ENCODE peak calls at places on chromosome 22, in four cellular contexts. One of them, this sample, is unnamed. For H3K4me1, the result is how much of the 10 kb centered on the place peaks cover.

GRCh38 chr22:35311551-35311999 is 11.9 kb downstream of the TOM1 start:
- DNase-seq in left ventricle myocardium inferior: no peak
- DNase-seq in adrenal gland: no peak
- DNase-seq in K562: no peak
- DNase-seq in this sample: no peak

GRCh38 chr22:26701323-26701722 is 43.9 kb downstream of the MIAT start:
- DNase-seq in left ventricle myocardium inferior: no peak
- DNase-seq in K562: no peak
- DNase-seq in adrenal gland: no peak
- DNase-seq in this sample: no peak

GRCh38 chr22:49955581-49956417 is 4.8 kb upstream of the PIM3 start:
- DNase-seq in adrenal gland: no peak
- DNase-seq in left ventricle myocardium inferior: peak
- DNase-seq in K562: no peak
- DNase-seq in this sample: no peak

GRCh38 chr22:37526376-37526775 is 7.2 kb upstream of the CARD10 start:
- DNase-seq in adrenal gland: peak
- DNase-seq in K562: no peak
- DNase-seq in left ventricle myocardium inferior: no peak
- DNase-seq in this sample: no peak

GRCh38 chr22:39318507-39319283 is 728 bp downstream of the RPL3 start:
- DNase-seq in K562: no peak
- DNase-seq in adrenal gland: peak
- DNase-seq in left ventricle myocardium inferior: no peak
- DNase-seq in this sample: no peak

GRCh38 chr22:35191412-35191811 is 65.9 kb upstream of the HMGXB4 start:
- DNase-seq in left ventricle myocardium inferior: no peak
- DNase-seq in K562: no peak
- DNase-seq in adrenal gland: no peak
- DNase-seq in this sample: no peak

GRCh38 chr22:36258750-36259619 is 6.1 kb downstream of the APOL1 start:
- DNase-seq in left ventricle myocardium inferior: peak
- DNase-seq in adrenal gland: no peak
- DNase-seq in K562: no peak
- DNase-seq in this sample: peak

GRCh38 chr22:36595968-36596367 is 67.0 kb upstream of the EIF3D start:
- DNase-seq in left ventricle myocardium inferior: no peak
- DNase-seq in K562: no peak
- DNase-seq in adrenal gland: no peak
- DNase-seq in this sample: no peak

GRCh38 chr22:36682835-36683234 is 20.7 kb downstream of the CACNG2 start:
- DNase-seq in left ventricle myocardium inferior: no peak
- DNase-seq in K562: no peak
- DNase-seq in adrenal gland: no peak
- DNase-seq in this sample: no peak

GRCh38 chr22:29344137-29344536 is 28.6 kb upstream of the RASL10A start:
- DNase-seq in K562: no peak
- DNase-seq in left ventricle myocardium inferior: peak
- DNase-seq in adrenal gland: peak
- DNase-seq in this sample: peak

GRCh38 chr22:27752771-27753170 is 48.8 kb downstream of the MN1 start:
- DNase-seq in adrenal gland: no peak
- DNase-seq in K562: no peak
- DNase-seq in left ventricle myocardium inferior: peak
- DNase-seq in this sample: peak

GRCh38 chr22:16960884-16961249 is 47.2 kb downstream of the GAB4 start:
- DNase-seq in adrenal gland: no peak
- DNase-seq in K562: no peak
- DNase-seq in left ventricle myocardium inferior: no peak
- DNase-seq in this sample: no peak

GRCh38 chr22:48177591-48177990 is 1415.1 kb downstream of the TBC1D22A start:
- DNase-seq in K562: no peak
- DNase-seq in left ventricle myocardium inferior: no peak
- DNase-seq in adrenal gland: no peak
- DNase-seq in this sample: no peak

GRCh38 chr22:25208743-25209505 is 9.3 kb downstream of the CRYBB3 start:
- DNase-seq in left ventricle myocardium inferior: no peak
- DNase-seq in K562: no peak
- DNase-seq in adrenal gland: no peak
- DNase-seq in this sample: no peak

GRCh38 chr22:35541254-35541748 is 670 bp downstream of the RASD2 start:
- DNase-seq in left ventricle myocardium inferior: no peak
- DNase-seq in adrenal gland: peak
- DNase-seq in K562: no peak
- DNase-seq in this sample: no peak

GRCh38 chr22:38706101-38706884 is 549 bp downstream of the GTPBP1 start:
- DNase-seq in left ventricle myocardium inferior: peak
- DNase-seq in adrenal gland: peak
- DNase-seq in K562: peak
- DNase-seq in this sample: peak

GRCh38 chr22:28637225-28637624 is 42.4 kb downstream of the TTC28 start:
- DNase-seq in adrenal gland: no peak
- DNase-seq in K562: no peak
- DNase-seq in left ventricle myocardium inferior: no peak
- DNase-seq in this sample: no peak

GRCh38 chr22:49295851-49296560 is 531.7 kb downstream of the BRD1 start:
- DNase-seq in left ventricle myocardium inferior: no peak
- DNase-seq in K562: no peak
- DNase-seq in adrenal gland: no peak
- DNase-seq in this sample: no peak

GRCh38 chr22:44525872-44526271 is 27.8 kb upstream of the RTL6 start:
- DNase-seq in left ventricle myocardium inferior: no peak
- DNase-seq in adrenal gland: no peak
- DNase-seq in K562: no peak
- DNase-seq in this sample: no peak

GRCh38 chr22:31876156-31877035 is 67.9 kb upstream of the YWHAH start:
- DNase-seq in adrenal gland: no peak
- DNase-seq in K562: no peak
- DNase-seq in left ventricle myocardium inferior: no peak
- DNase-seq in this sample: no peak

GRCh38 chr22:26527167-26527566 is 14.9 kb upstream of the TFIP11 start:
- DNase-seq in adrenal gland: no peak
- DNase-seq in K562: no peak
- DNase-seq in left ventricle myocardium inferior: no peak
- DNase-seq in this sample: no peak

GRCh38 chr22:49606562-49606961 is 221.1 kb downstream of the BRD1 start:
- DNase-seq in left ventricle myocardium inferior: no peak
- DNase-seq in K562: no peak
- DNase-seq in adrenal gland: no peak
- DNase-seq in this sample: no peak

GRCh38 chr22:49124588-49124987 is 703.1 kb downstream of the BRD1 start:
- DNase-seq in left ventricle myocardium inferior: no peak
- DNase-seq in K562: no peak
- DNase-seq in adrenal gland: no peak
- DNase-seq in this sample: no peak

GRCh38 chr22:36145881-36146280 is 14.7 kb downstream of the APOL3 start:
- DNase-seq in left ventricle myocardium inferior: no peak
- DNase-seq in K562: no peak
- DNase-seq in adrenal gland: peak
- DNase-seq in this sample: no peak

DNA sequence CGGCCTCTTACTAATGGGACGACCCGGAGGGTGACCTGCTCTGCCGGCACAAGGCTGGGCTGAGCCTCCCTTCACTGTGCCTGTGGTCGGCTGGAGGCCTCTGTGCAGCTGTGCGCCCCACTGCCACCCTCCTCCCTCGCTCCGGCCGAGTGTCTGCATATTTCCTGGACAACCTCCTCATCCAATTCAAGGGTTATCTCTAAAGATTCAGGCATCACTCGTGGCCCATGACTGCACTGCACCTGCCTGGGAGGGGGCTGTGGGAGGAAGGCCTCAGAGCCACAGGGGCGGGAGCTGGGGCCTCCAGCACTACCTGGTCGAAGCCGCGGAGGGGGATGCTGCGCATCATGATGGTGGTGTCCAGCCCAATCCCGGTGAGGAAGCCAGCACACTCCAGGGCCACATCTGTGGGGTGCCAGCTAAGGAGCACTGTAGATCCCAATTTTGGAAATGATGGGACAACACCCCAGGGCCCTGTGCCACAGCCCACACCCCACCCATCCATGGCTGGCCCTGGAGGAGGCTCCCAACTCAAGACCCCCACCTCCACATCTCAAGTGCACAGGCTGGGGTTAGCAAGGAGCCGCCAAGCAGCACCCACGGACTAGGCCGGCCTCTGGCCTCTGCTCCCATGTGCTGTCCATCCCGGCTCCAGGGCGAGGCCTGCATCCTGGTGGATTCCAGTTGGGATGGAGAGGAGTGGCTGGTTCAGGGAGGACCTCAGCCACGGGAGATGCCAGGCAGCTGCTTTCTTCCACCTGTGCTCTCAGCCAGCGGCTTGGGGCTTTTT is 43.2 kb upstream of the GNB1L start:
- DNase-seq in left ventricle myocardium inferior: no peak
- DNase-seq in K562: no peak
- DNase-seq in adrenal gland: no peak
- DNase-seq in this sample: no peak
- H3K4me1 ChIP-seq in left ventricle myocardium inferior: under half
- H3K4me1 ChIP-seq in K562: under half
- H3K4me1 ChIP-seq in adrenal gland: under half
- H3K4me1 ChIP-seq in this sample: under half

DNA sequence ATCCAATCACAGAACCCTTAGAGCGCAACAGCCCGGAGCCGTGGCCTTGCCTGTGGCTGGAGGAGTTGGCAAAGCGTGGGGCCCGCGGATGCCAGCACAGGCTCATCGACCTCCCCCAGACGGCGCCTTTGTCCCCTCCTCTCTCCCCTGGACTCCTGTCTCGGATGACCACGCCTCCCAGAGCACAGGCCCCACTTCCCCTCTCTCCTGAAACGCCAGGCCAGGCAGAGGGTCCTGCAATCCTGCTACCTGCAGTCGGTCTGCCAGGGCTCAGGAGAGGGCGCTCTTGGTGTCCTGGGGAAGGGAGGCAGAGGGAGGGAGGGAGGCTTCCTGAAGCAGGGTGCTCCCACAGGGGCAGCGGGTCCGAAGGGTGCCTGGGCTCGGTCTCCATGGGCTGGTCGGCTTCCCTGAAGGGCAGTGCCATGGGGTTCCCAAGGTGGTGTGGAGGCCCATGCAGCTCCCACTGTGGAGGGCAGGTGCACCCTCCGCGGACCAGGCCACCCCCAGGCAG is 16.6 kb upstream of the TTLL12 start:
- DNase-seq in adrenal gland: peak
- DNase-seq in left ventricle myocardium inferior: no peak
- DNase-seq in K562: no peak
- DNase-seq in this sample: no peak
- TF ChIP-seq CTCF in adrenal gland: no peak
- TF ChIP-seq CTCF in left ventricle myocardium inferior: no peak
- TF ChIP-seq CTCF in K562: no peak
- TF ChIP-seq CTCF in this sample: no peak

GRCh38 chr22:24147666-24148065 is 33.6 kb upstream of the SUSD2 start:
- DNase-seq in K562: no peak
- DNase-seq in adrenal gland: no peak
- DNase-seq in left ventricle myocardium inferior: no peak
- DNase-seq in this sample: no peak
- H3K27ac ChIP-seq in K562: no peak
- H3K27ac ChIP-seq in adrenal gland: peak
- H3K27ac ChIP-seq in left ventricle myocardium inferior: peak
- H3K27ac ChIP-seq in this sample: peak

DNA sequence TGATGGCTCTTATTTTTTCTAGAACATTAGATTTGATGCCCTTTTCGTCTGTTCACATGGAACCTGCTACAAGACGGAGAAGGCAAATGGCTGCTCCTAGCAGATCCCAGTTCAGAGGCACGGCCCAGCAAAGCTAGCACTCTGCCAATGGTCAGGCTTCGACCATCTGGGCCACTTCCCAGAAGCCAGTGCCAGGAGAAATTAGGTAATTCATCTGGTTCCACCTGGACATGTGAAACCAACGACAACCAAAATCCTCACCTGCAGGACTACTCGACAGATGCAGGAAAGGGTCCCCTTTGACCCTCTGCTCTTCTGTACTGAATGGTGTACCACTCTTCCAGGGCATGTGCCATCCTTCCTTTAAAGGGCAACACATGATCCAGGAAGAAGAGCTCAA is 25.4 kb downstream of the MICAL3 start:
- DNase-seq in adrenal gland: no peak
- DNase-seq in left ventricle myocardium inferior: no peak
- DNase-seq in K562: no peak
- DNase-seq in this sample: no peak
- H3K4me1 ChIP-seq in adrenal gland: under half
- H3K4me1 ChIP-seq in left ventricle myocardium inferior: under half
- H3K4me1 ChIP-seq in K562: under half
- H3K4me1 ChIP-seq in this sample: under half

GRCh38 chr22:42400811-42401547 is 31.2 kb downstream of the NFAM1 start:
- DNase-seq in left ventricle myocardium inferior: no peak
- DNase-seq in K562: no peak
- DNase-seq in adrenal gland: no peak
- DNase-seq in this sample: no peak

GRCh38 chr22:42399315-42400271 is 32.6 kb downstream of the NFAM1 start:
- DNase-seq in adrenal gland: peak
- DNase-seq in left ventricle myocardium inferior: peak
- DNase-seq in K562: peak
- DNase-seq in this sample: no peak

GRCh38 chr22:42401562-42402334 is 30.5 kb downstream of the NFAM1 start:
- DNase-seq in K562: no peak
- DNase-seq in left ventricle myocardium inferior: no peak
- DNase-seq in adrenal gland: no peak
- DNase-seq in this sample: no peak

GRCh38 chr22:42397332-42398246 is 34.6 kb downstream of the NFAM1 start:
- DNase-seq in adrenal gland: peak
- DNase-seq in K562: no peak
- DNase-seq in left ventricle myocardium inferior: peak
- DNase-seq in this sample: no peak

DNA sequence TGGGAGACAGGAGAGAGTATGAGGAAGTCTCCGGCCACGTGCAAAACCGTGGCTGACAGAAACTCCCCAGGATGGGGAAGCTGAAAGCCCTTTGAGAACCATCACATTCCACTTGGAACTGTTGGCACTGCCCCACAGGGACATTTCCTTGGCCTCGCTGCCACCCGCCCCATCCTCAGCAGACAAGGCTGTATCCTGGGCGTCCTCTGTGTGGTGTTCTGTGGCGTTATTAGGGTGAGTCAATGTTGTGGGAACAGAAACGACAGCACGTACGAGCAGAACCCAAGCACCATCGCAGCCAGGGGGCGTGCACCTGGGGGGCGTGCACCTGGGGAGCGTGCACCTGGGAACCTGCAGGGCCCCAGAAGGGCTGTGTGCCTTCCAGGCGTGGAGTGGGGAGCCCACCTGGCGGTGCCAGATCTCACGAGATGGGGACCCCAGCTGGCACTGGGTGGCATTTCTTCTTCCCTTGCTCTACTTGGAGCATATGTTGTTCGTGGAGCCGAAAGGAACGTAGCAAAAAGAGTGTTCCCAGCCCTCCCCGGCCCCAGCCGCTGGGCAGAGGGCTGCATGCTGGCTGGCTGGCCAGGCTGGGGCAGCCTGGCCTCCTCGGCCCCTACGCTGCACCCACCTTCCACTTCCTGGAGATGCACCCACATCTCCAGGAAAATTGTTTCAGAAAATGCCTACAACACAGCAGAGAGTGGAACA is 35.4 kb downstream of the NFAM1 start:
- DNase-seq in left ventricle myocardium inferior: no peak
- DNase-seq in adrenal gland: peak
- DNase-seq in K562: no peak
- DNase-seq in this sample: no peak
- TF ChIP-seq CTCF in left ventricle myocardium inferior: no peak
- TF ChIP-seq CTCF in adrenal gland: no peak
- TF ChIP-seq CTCF in K562: no peak
- TF ChIP-seq CTCF in this sample: no peak